ENCODE peak calls at places on chromosomes 3 and 15, in eight cellular contexts. Y is uterus, N is endodermal cell, C is fibroblast of lung, T is BJ, W is GM23338, I is GM06990, V is choroid plexus epithelial cell. O is an unnamed sample.

GRCh38 chr15:68213991-68214837 is 9.1 kb upstream of the CALML4 start:
- DNase-seq in Y (no peak), N (peak), C (no peak), T (no peak), W (no peak), I (no peak), V (no peak), O (no peak)

GRCh38 chr3:148459931-148460513 is 237.7 kb upstream of the AGTR1 start:
- DNase-seq in Y (no peak), N (no peak), C (no peak), T (no peak), W (peak), I (no peak), V (peak), O (peak)

GRCh38 chr3:141710888-141711616 is 27.0 kb upstream of the RNF7 start:
- DNase-seq in Y (peak), N (no peak), C (peak), T (peak), W (no peak), I (no peak), V (peak), O (peak)

GRCh38 chr3:148036331-148036881 is 627.2 kb downstream of the ZIC1 start:
- DNase-seq in Y (no peak), N (no peak), C (peak), T (no peak), W (no peak), I (no peak), V (peak), O (peak)

GRCh38 chr3:7789324-7789723 is 712.3 kb upstream of the LMCD1 start:
- DNase-seq in Y (no peak), N (peak), C (no peak), T (no peak), W (peak), I (no peak), V (no peak), O (no peak)

GRCh38 chr3:183825380-183826161 is at the start of gene MAP6D1:
- DNase-seq in Y (no peak), N (peak), C (peak), T (no peak), W (peak), I (peak), V (peak), O (peak)

GRCh38 chr15:50166216-50166615 is 15.8 kb upstream of the SLC27A2 start:
- DNase-seq in Y (no peak), N (no peak), C (peak), T (peak), W (no peak), I (no peak), V (peak), O (peak)

GRCh38 chr3:161016417-161017313 is 88.5 kb downstream of the B3GALNT1 start:
- DNase-seq in Y (no peak), N (no peak), C (peak), T (no peak), W (no peak), I (no peak), V (no peak), O (no peak)

GRCh38 chr15:27059610-27060202 is 88.7 kb downstream of the GABRG3 start:
- DNase-seq in Y (no peak), N (peak), C (peak), T (no peak), W (peak), I (no peak), V (peak), O (peak)

GRCh38 chr3:37141676-37142075 is 32.7 kb downstream of the LRRFIP2 start:
- DNase-seq in Y (no peak), N (no peak), C (no peak), T (no peak), W (no peak), I (no peak), V (no peak), O (no peak)

GRCh38 chr15:60941448-60941847 is 287.7 kb downstream of the RORA start:
- DNase-seq in Y (no peak), N (no peak), C (peak), T (peak), W (no peak), I (no peak), V (peak), O (peak)

GRCh38 chr3:6113338-6113737 is 747.6 kb upstream of the GRM7 start:
- DNase-seq in Y (no peak), N (no peak), C (peak), T (no peak), W (no peak), I (no peak), V (no peak), O (no peak)

GRCh38 chr3:184952671-184953070 is 140.7 kb downstream of the VPS8 start:
- DNase-seq in Y (no peak), N (no peak), C (no peak), T (peak), W (no peak), I (no peak), V (peak), O (peak)

GRCh38 chr3:99663981-99664380 is 25.6 kb downstream of the COL8A1 start:
- DNase-seq in Y (no peak), N (no peak), C (no peak), T (no peak), W (no peak), I (no peak), V (peak), O (no peak)
- H3K4me3 ChIP-seq in Y (no peak), N (no peak), C (no peak), T (no peak), W (no peak), I (no peak), V (no peak), O (no peak)

GRCh38 chr3:48418140-48418539 is 11.7 kb downstream of the PLXNB1 start:
- DNase-seq in Y (no peak), N (no peak), C (no peak), T (no peak), W (no peak), I (no peak), V (no peak), O (no peak)
- TF ChIP-seq CTCF in Y (no peak), N (no peak), C (no peak), T (no peak), W (no peak), I (no peak), V (no peak), O (no peak)

DNA sequence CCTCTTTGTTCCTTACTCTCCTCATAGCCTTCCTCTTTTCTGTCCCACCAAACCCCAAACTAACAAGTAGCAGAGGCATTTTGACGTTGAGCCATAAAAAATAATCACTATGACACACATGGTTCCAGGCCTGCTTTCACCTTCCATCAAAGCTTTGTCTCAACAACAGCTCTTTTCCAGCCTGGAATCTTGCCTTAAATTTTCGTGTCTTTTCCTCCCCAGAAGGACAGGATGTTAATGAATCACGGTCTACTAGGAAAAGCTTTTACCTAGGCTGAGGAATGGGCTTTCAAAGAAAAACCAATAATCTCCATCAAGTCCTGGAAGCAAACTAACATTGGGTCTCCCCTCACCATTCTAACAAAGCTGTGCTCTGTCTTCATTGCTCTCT is 107.1 kb upstream of the SLC4A7 start:
- DNase-seq in Y (no peak), N (no peak), C (peak), T (no peak), W (no peak), I (no peak), V (no peak), O (no peak)
- H3K4me3 ChIP-seq in Y (no peak), N (no peak), C (no peak), T (no peak), W (no peak), I (no peak), V (no peak), O (no peak)

GRCh38 chr3:82262193-82262592 is 500.7 kb upstream of the GBE1 start:
- DNase-seq in Y (no peak), N (no peak), C (no peak), T (no peak), W (no peak), I (no peak), V (no peak), O (no peak)
- TF ChIP-seq CTCF in Y (no peak), N (no peak), C (no peak), T (no peak), W (no peak), I (no peak), V (no peak), O (no peak)

GRCh38 chr3:115657168-115657567 is 33.9 kb downstream of the GAP43 start:
- DNase-seq in Y (no peak), N (no peak), C (no peak), T (no peak), W (peak), I (no peak), V (no peak), O (no peak)
- H3K4me3 ChIP-seq in Y (no peak), N (no peak), C (no peak), T (no peak), W (no peak), I (no peak), V (no peak), O (no peak)

O was measured in fibroblast of mammary gland.